ENCODE peak calls at places on chromosomes 3 and 15, in nine cellular contexts. X is stimulated activated CD4-positive, alpha-beta T cell treated with anti-CD3 and anti-CD28 coated beads, Interleukin-15, amount 100 ng/mL, for 24 hours; I is heart right ventricle; S is kidney tubule cell; U is activated naive CD4-positive, alpha-beta T cell treated with anti-CD3 and anti-CD28 coated beads, Interleukin-2, amount 50 U/mL, for 72 hours; M is skeletal muscle cell; O is naive thymus-derived CD8-positive, alpha-beta T cell; L is Kasumi-1; Q is GM12864. D is an unnamed sample.

GRCh38 chr3:23389686-23390085 is 186.6 kb downstream of the UBE2E2 start:
- DNase-seq in O (no peak), S (no peak), Q (peak), L (no peak), U (no peak), I (no peak), M (no peak), X (no peak), D (no peak)

GRCh38 chr3:71210257-71211002 is 373.1 kb downstream of the FOXP1 start:
- DNase-seq in M (peak), Q (no peak), O (no peak), U (no peak), S (peak), X (no peak), L (no peak), I (no peak), D (no peak)

GRCh38 chr15:25933456-25934158 is 70.5 kb upstream of the ATP10A start:
- DNase-seq in L (no peak), S (peak), O (peak), Q (peak), I (peak), X (peak), M (peak), U (peak), D (peak)

GRCh38 chr15:39016706-39017105 is 452.1 kb upstream of the RASGRP1 start:
- DNase-seq in U (no peak), M (no peak), L (no peak), Q (no peak), X (no peak), O (no peak), S (peak), I (no peak), D (peak)

GRCh38 chr3:59185586-59186381 is 136.0 kb upstream of the CFAP20DC start:
- DNase-seq in X (no peak), S (peak), M (no peak), U (no peak), Q (no peak), I (no peak), O (no peak), L (no peak), D (peak)

GRCh38 chr15:48433226-48433886 is 102.1 kb downstream of the DUT start:
- DNase-seq in U (no peak), Q (no peak), O (no peak), L (no peak), I (no peak), S (peak), X (peak), M (no peak), D (peak)

GRCh38 chr3:111473550-111473949 is 68.4 kb upstream of the CD96 start:
- DNase-seq in U (no peak), S (no peak), I (no peak), L (no peak), M (no peak), Q (no peak), X (peak), O (no peak), D (peak)

GRCh38 chr3:98750520-98750919 is 12.6 kb upstream of the ST3GAL6 start:
- DNase-seq in U (no peak), M (no peak), X (no peak), Q (no peak), S (peak), L (no peak), I (no peak), O (no peak), D (peak)

GRCh38 chr3:182913889-182914288 is 66.4 kb downstream of the DCUN1D1 start:
- DNase-seq in I (no peak), U (no peak), M (no peak), X (no peak), S (no peak), L (no peak), O (no peak), Q (peak), D (no peak)

GRCh38 chr3:179233043-179233442 is 17.9 kb downstream of the KCNMB3 start:
- DNase-seq in M (no peak), S (no peak), I (no peak), Q (no peak), U (no peak), O (no peak), L (peak), X (no peak), D (no peak)

GRCh38 chr15:99963976-99964375 is 230.7 kb upstream of the LYSMD4 start:
- DNase-seq in M (no peak), O (no peak), Q (no peak), L (no peak), I (no peak), U (no peak), S (peak), X (no peak), D (no peak)

GRCh38 chr3:141853146-141853690 is 23.2 kb upstream of the ATP1B3 start:
- DNase-seq in M (no peak), L (no peak), O (no peak), I (no peak), X (no peak), U (no peak), Q (no peak), S (no peak), D (peak)

GRCh38 chr15:74208496-74208895 is 5.9 kb upstream of the STRA6 start:
- DNase-seq in Q (no peak), L (no peak), X (no peak), O (no peak), I (no peak), U (no peak), S (no peak), M (no peak), D (no peak)

GRCh38 chr3:129965937-129966336 is 8.6 kb upstream of the TRH start:
- DNase-seq in I (no peak), M (no peak), L (no peak), U (no peak), X (no peak), Q (no peak), S (no peak), O (no peak), D (no peak)

GRCh38 chr3:143084856-143085731 is 34.5 kb upstream of the CHST2 start:
- DNase-seq in I (no peak), U (no peak), S (peak), O (no peak), Q (peak), M (peak), X (no peak), L (peak), D (peak)

GRCh38 chr3:169295126-169295525 is 368.4 kb downstream of the MECOM start:
- DNase-seq in M (no peak), Q (no peak), X (no peak), S (no peak), L (no peak), O (no peak), I (no peak), U (no peak), D (peak)

GRCh38 chr3:170961616-170962400 is 53.4 kb upstream of the EIF5A2 start:
- DNase-seq in I (no peak), S (peak), L (peak), U (no peak), M (peak), X (no peak), O (no peak), Q (no peak), D (peak)

GRCh38 chr15:65991721-65992472 is 122.6 kb downstream of the RAB11A start:
- DNase-seq in X (no peak), U (no peak), M (no peak), S (no peak), Q (no peak), O (no peak), L (no peak), I (no peak), D (no peak)

GRCh38 chr3:103796068-103796467 is 1361.3 kb downstream of the ZPLD1 start:
- DNase-seq in O (no peak), M (no peak), S (no peak), Q (no peak), L (no peak), U (no peak), X (no peak), I (no peak), D (no peak)

GRCh38 chr3:185400340-185400667 is 37.4 kb downstream of the MAP3K13 start:
- DNase-seq in U (no peak), I (no peak), X (no peak), S (peak), M (peak), Q (no peak), O (no peak), L (no peak), D (no peak)

GRCh38 chr3:155647196-155647595 is 97.7 kb downstream of the PLCH1 start:
- DNase-seq in S (no peak), I (no peak), Q (no peak), X (no peak), M (no peak), U (no peak), L (peak), O (no peak), D (no peak)

GRCh38 chr3:13484861-13485590 is 4.9 kb downstream of the HDAC11 start:
- DNase-seq in Q (no peak), O (no peak), X (peak), U (no peak), M (no peak), S (peak), L (peak), I (peak), D (peak)

GRCh38 chr3:116038968-116039950 is 406.0 kb downstream of the LSAMP start:
- DNase-seq in Q (no peak), X (no peak), U (no peak), M (no peak), S (no peak), I (no peak), L (no peak), O (no peak), D (no peak)

GRCh38 chr3:125300416-125300815 is 74.7 kb downstream of the ZNF148 start:
- DNase-seq in U (no peak), X (no peak), I (no peak), L (no peak), S (peak), M (peak), Q (no peak), O (no peak), D (peak)

GRCh38 chr3:46212101-46212500 is 4.0 kb upstream of the CCR1 start:
- DNase-seq in O (no peak), M (no peak), X (no peak), Q (no peak), I (no peak), U (no peak), L (no peak), S (no peak), D (no peak)

GRCh38 chr3:174337227-174337626 is 521.9 kb upstream of the NAALADL2 start:
- DNase-seq in S (no peak), I (no peak), X (no peak), O (no peak), M (no peak), Q (no peak), L (peak), U (no peak), D (no peak)

GRCh38 chr15:63719281-63719680 is 114.5 kb downstream of the HERC1 start:
- DNase-seq in L (no peak), S (no peak), Q (no peak), X (no peak), I (no peak), M (no peak), U (no peak), O (no peak), D (no peak)

GRCh38 chr3:57582470-57583168 is 14.5 kb downstream of the ARF4 start:
- DNase-seq in O (no peak), X (no peak), S (peak), U (no peak), L (no peak), Q (no peak), I (no peak), M (no peak), D (peak)

GRCh38 chr3:46489875-46490274 is 7.9 kb upstream of the RTP3 start:
- DNase-seq in M (no peak), Q (no peak), U (no peak), S (no peak), X (no peak), O (no peak), L (no peak), I (no peak), D (peak)

GRCh38 chr3:13309004-13309403 is 111.1 kb downstream of the NUP210 start:
- DNase-seq in Q (no peak), L (no peak), S (no peak), M (no peak), O (no peak), I (no peak), X (no peak), U (no peak), D (no peak)

GRCh38 chr15:58227706-58228543 is 89.7 kb downstream of the AQP9 start:
- DNase-seq in Q (peak), U (no peak), I (peak), O (peak), S (peak), L (peak), M (no peak), X (peak), D (peak)